ENCODE peak calls at places on chromosomes 5 and 9, in eight cellular contexts. N, E, Y, M, J, D, I and A are unnamed samples.

GRCh38 chr5:168683247-168683926 is 104.2 kb upstream of the PANK3 start:
- DNase-seq in J (no peak), D (no peak), N (no peak), I (no peak), E (no peak), Y (no peak), M (no peak), A (no peak)

GRCh38 chr9:70192707-70193106 is 66.1 kb upstream of the SMC5 start:
- DNase-seq in Y (no peak), D (no peak), M (no peak), I (no peak), E (no peak), J (no peak), N (peak), A (no peak)

GRCh38 chr5:15604986-15605385 is 105.0 kb downstream of the FBXL7 start:
- DNase-seq in N (no peak), I (no peak), E (no peak), Y (no peak), D (no peak), J (no peak), M (no peak), A (no peak)

GRCh38 chr9:113624721-113625120 is 161.2 kb downstream of the RGS3 start:
- DNase-seq in E (no peak), N (peak), I (peak), Y (no peak), J (no peak), M (no peak), D (no peak), A (peak)

GRCh38 chr5:59037041-59037440 is 454.2 kb downstream of the RAB3C start:
- DNase-seq in Y (no peak), I (no peak), N (no peak), M (no peak), J (no peak), E (no peak), D (no peak), A (no peak)

GRCh38 chr5:137084016-137084415 is 415.1 kb downstream of the SPOCK1 start:
- DNase-seq in D (no peak), E (no peak), M (no peak), N (no peak), J (no peak), Y (no peak), I (no peak), A (no peak)

GRCh38 chr9:137313326-137313920 is 11.4 kb upstream of the NRARP start:
- DNase-seq in M (no peak), E (no peak), J (no peak), N (no peak), D (no peak), I (peak), Y (no peak), A (peak)

GRCh38 chr5:120124961-120125360 is 339.1 kb upstream of the PRR16 start:
- DNase-seq in N (no peak), I (no peak), D (no peak), Y (no peak), J (no peak), M (no peak), E (no peak), A (no peak)

GRCh38 chr5:68682400-68683152 is 411.2 kb upstream of the SLC30A5 start:
- DNase-seq in E (no peak), J (no peak), I (no peak), D (no peak), Y (no peak), N (no peak), M (no peak), A (no peak)

GRCh38 chr5:68680376-68680775 is 413.4 kb upstream of the SLC30A5 start:
- DNase-seq in Y (no peak), E (no peak), I (no peak), N (no peak), M (no peak), D (no peak), J (no peak), A (no peak)

GRCh38 chr5:68683632-68684035 is 410.2 kb upstream of the SLC30A5 start:
- DNase-seq in M (peak), D (peak), E (no peak), I (no peak), Y (no peak), N (peak), J (peak), A (no peak)

GRCh38 chr5:68685861-68686260 is 408.0 kb upstream of the SLC30A5 start:
- DNase-seq in N (no peak), M (no peak), Y (no peak), E (no peak), J (no peak), D (no peak), I (no peak), A (no peak)

DNA sequence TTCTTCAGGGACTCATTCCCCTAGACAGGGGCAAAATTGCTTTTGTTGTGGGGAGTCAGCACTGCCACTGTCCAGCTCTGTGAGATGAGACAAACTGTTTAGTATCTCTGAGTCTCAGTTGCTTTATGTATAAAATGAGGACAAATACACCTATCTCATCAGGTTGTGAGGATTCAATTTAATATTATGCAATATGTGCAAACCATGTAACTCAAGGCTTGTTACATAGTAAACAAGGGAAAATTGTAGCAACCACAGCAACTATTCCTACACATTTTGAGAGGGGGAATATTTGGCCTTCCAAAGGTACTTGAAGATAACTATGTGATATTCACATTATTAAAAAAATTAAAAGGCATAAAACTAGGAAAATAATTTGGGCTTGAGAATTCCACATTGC is 411.9 kb upstream of the SLC30A5 start:
- DNase-seq in N (no peak), M (no peak), J (no peak), I (no peak), D (no peak), Y (no peak), E (no peak), A (no peak)
- H3K27ac ChIP-seq in N (no peak), M (no peak), J (no peak), I (no peak), D (no peak), Y (no peak), E (no peak), A (no peak)

DNA sequence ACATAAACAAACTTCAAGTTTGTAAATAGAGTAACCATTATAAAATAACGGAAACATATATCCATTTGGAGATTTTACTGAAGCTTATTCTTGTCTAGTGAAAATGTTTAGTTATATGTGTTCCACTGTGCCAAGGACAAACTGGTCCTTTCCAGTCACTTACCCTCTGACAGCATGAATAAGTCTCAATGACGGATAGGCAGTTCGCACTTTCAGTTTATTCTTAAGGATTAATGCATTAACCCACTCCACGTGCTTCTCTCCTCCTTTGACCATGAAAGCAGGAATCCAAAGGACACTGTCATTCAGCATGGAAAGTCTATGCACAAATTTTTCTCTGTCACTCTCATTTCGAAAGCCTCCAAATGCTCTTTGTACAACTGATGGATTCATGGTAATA is 47.1 kb downstream of the ST8SIA4 start:
- DNase-seq in D (no peak), J (no peak), M (no peak), I (no peak), E (no peak), Y (no peak), N (no peak), A (no peak)
- H3K4me3 ChIP-seq in D (no peak), J (no peak), M (no peak), I (no peak), E (no peak), Y (no peak), N (no peak), A (no peak)

DNA sequence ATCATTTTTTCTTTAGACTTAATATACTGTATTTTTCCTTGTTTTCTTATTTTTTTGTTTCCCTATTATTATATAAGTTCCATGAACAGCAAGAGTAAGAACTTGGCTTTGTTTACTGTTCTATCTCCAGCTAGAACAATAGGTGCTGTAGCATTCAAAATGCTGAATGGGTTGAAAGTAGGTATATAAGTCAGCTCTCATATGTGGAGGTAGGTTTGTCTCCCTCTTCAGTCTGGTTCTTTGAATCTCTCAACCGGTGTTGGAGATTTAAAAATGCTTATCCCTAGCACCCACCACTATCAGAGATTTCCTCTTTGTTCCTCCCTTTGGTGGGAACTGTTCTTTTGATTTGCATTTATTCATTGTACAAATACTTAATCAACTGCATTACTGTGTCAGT is 87.5 kb upstream of the FSD1L start:
- DNase-seq in E (no peak), I (no peak), M (no peak), J (no peak), D (no peak), N (no peak), Y (no peak), A (no peak)
- TF ChIP-seq CTCF in E (no peak), I (no peak), M (no peak), J (no peak), D (peak), N (no peak), Y (peak), A (no peak)

GRCh38 chr9:75454043-75454442 is 365.7 kb downstream of the OSTF1 start:
- DNase-seq in M (no peak), I (peak), Y (no peak), E (no peak), N (no peak), J (no peak), D (no peak), A (no peak)

GRCh38 chr9:75455444-75455921 is 367.2 kb downstream of the OSTF1 start:
- DNase-seq in J (peak), I (peak), M (no peak), Y (no peak), E (no peak), N (peak), D (peak), A (no peak)

GRCh38 chr9:75454891-75455290 is 366.6 kb downstream of the OSTF1 start:
- DNase-seq in D (no peak), I (peak), Y (no peak), N (no peak), J (no peak), E (no peak), M (no peak), A (no peak)

GRCh38 chr9:75461188-75461587 is 372.9 kb downstream of the OSTF1 start:
- DNase-seq in N (no peak), M (no peak), I (no peak), Y (no peak), J (no peak), E (no peak), D (no peak), A (no peak)

GRCh38 chr9:75457474-75458011 is 369.2 kb downstream of the OSTF1 start:
- DNase-seq in D (no peak), M (no peak), Y (no peak), E (peak), J (no peak), N (no peak), I (no peak), A (no peak)
- H3K27ac ChIP-seq in D (no peak), M (no peak), Y (no peak), E (peak), J (no peak), N (no peak), I (no peak), A (no peak)

GRCh38 chr9:36278243-36278642 is 20.0 kb upstream of the GNE start:
- DNase-seq in J (no peak), M (no peak), I (no peak), Y (no peak), N (no peak), E (no peak), D (no peak), A (no peak)

GRCh38 chr9:36280989-36281388 is 22.7 kb upstream of the GNE start:
- DNase-seq in I (no peak), N (no peak), E (no peak), D (no peak), M (no peak), J (no peak), Y (no peak), A (no peak)

GRCh38 chr9:36276840-36277239 is 18.6 kb upstream of the GNE start:
- DNase-seq in E (peak), I (no peak), Y (peak), N (peak), M (no peak), J (no peak), D (peak), A (no peak)

GRCh38 chr9:36275060-36275459 is 16.8 kb upstream of the GNE start:
- DNase-seq in E (no peak), D (no peak), I (no peak), J (no peak), Y (no peak), N (no peak), M (no peak), A (no peak)

DNA sequence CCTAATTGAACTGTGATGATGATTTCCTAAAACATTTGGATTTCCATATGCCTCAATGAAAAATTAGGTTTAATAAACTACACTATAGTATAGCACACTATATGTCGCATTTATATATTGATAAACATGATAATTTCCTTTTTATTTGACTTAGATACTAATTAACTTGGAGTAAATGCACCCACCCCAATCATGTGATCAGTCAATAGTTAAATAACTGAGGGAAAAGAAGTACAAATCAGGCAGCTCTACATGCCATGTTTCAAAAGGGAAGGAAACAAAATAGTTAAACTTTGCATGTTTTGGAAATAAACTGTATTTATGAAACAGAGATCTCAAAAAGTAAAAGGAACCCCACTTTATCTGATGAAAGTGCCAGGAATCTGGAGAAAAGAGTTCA is 18.0 kb upstream of the GNE start:
- DNase-seq in J (no peak), N (no peak), M (no peak), E (no peak), I (no peak), Y (no peak), D (no peak), A (no peak)
- H3K4me3 ChIP-seq in J (no peak), N (no peak), M (no peak), E (no peak), I (peak), Y (no peak), D (peak), A (no peak)